ENCODE peak calls at places on chromosomes 16 and 17, in four cellular contexts. One of them, this sample, is unnamed.

GRCh38 chr17:56899403-56899802 is 14.4 kb downstream of the TRIM25 start:
- DNase-seq in PC-3: no peak
- DNase-seq in astrocyte of the spinal cord: no peak
- DNase-seq in cardiac fibroblast: no peak
- DNase-seq in this sample: no peak

GRCh38 chr16:11251525-11252481 is 4.2 kb downstream of the SOCS1 start:
- DNase-seq in cardiac fibroblast: peak; percentile 55
- DNase-seq in PC-3: no peak
- DNase-seq in astrocyte of the spinal cord: peak; percentile 79
- DNase-seq in this sample: peak; percentile 73

GRCh38 chr17:44502598-44503079 is 567 bp downstream of the GPATCH8 start:
- DNase-seq in astrocyte of the spinal cord: peak; percentile 15
- DNase-seq in cardiac fibroblast: peak; percentile 34
- DNase-seq in PC-3: peak; percentile 38
- DNase-seq in this sample: peak; percentile 37

GRCh38 chr16:25006504-25007055 is 8.6 kb downstream of the ARHGAP17 start:
- DNase-seq in PC-3: no peak
- DNase-seq in astrocyte of the spinal cord: peak; percentile 54
- DNase-seq in cardiac fibroblast: peak; percentile 69
- DNase-seq in this sample: peak; percentile 74

GRCh38 chr16:72884037-72884436 is 163.9 kb downstream of the ZFHX3 start:
- DNase-seq in PC-3: peak; percentile 12
- DNase-seq in astrocyte of the spinal cord: peak; percentile 31
- DNase-seq in cardiac fibroblast: peak; percentile 47
- DNase-seq in this sample: peak; percentile 24

GRCh38 chr17:75737133-75737962 is 16.1 kb downstream of the ITGB4 start:
- DNase-seq in cardiac fibroblast: no peak
- DNase-seq in PC-3: no peak
- DNase-seq in astrocyte of the spinal cord: no peak
- DNase-seq in this sample: no peak

GRCh38 chr17:27384721-27385120 is 71.5 kb upstream of the KSR1 start:
- DNase-seq in cardiac fibroblast: no peak
- DNase-seq in PC-3: no peak
- DNase-seq in astrocyte of the spinal cord: peak; percentile 59
- DNase-seq in this sample: no peak

GRCh38 chr17:78356163-78356713 is 3.6 kb downstream of the SOCS3 start:
- DNase-seq in astrocyte of the spinal cord: peak; percentile 90
- DNase-seq in cardiac fibroblast: peak; percentile 89
- DNase-seq in PC-3: peak; percentile 48
- DNase-seq in this sample: peak; percentile 96

GRCh38 chr17:64240741-64241347 is 22.2 kb downstream of the TEX2 start:
- DNase-seq in PC-3: peak; percentile 43
- DNase-seq in cardiac fibroblast: peak; percentile 63
- DNase-seq in astrocyte of the spinal cord: peak; percentile 77
- DNase-seq in this sample: peak; percentile 87

GRCh38 chr16:22983614-22984013 is 165.6 kb downstream of the USP31 start:
- DNase-seq in cardiac fibroblast: no peak
- DNase-seq in PC-3: no peak
- DNase-seq in astrocyte of the spinal cord: no peak
- DNase-seq in this sample: no peak

GRCh38 chr17:70297397-70297796 is 128.1 kb downstream of the KCNJ2 start:
- DNase-seq in PC-3: no peak
- DNase-seq in astrocyte of the spinal cord: no peak
- DNase-seq in cardiac fibroblast: no peak
- DNase-seq in this sample: no peak

GRCh38 chr16:87740441-87740840 is 25.3 kb downstream of the KLHDC4 start:
- DNase-seq in cardiac fibroblast: no peak
- DNase-seq in astrocyte of the spinal cord: peak; percentile 77
- DNase-seq in PC-3: no peak
- DNase-seq in this sample: no peak

GRCh38 chr16:1812732-1813163 is 13.9 kb downstream of the HAGH start:
- DNase-seq in astrocyte of the spinal cord: peak; percentile 38
- DNase-seq in cardiac fibroblast: peak; percentile 72
- DNase-seq in PC-3: peak; percentile 70
- DNase-seq in this sample: peak; percentile 77

GRCh38 chr17:76527430-76528111 is 9.9 kb downstream of the CYGB start:
- DNase-seq in cardiac fibroblast: peak; percentile 94
- DNase-seq in PC-3: peak; percentile 85
- DNase-seq in astrocyte of the spinal cord: peak; percentile 80
- DNase-seq in this sample: peak; percentile 94

GRCh38 chr17:77708936-77709335 is 249.6 kb upstream of the TNRC6C start:
- DNase-seq in cardiac fibroblast: no peak
- DNase-seq in astrocyte of the spinal cord: no peak
- DNase-seq in PC-3: no peak
- DNase-seq in this sample: no peak

GRCh38 chr17:55248077-55248476 is 16.7 kb upstream of the HLF start:
- DNase-seq in PC-3: no peak
- DNase-seq in cardiac fibroblast: no peak
- DNase-seq in astrocyte of the spinal cord: no peak
- DNase-seq in this sample: no peak
- H3K4me3 ChIP-seq in PC-3: no peak overlapping the region
- H3K4me3 ChIP-seq in cardiac fibroblast: no peak overlapping the region
- H3K4me3 ChIP-seq in astrocyte of the spinal cord: no peak overlapping the region
- H3K4me3 ChIP-seq in this sample: no peak overlapping the region

DNA sequence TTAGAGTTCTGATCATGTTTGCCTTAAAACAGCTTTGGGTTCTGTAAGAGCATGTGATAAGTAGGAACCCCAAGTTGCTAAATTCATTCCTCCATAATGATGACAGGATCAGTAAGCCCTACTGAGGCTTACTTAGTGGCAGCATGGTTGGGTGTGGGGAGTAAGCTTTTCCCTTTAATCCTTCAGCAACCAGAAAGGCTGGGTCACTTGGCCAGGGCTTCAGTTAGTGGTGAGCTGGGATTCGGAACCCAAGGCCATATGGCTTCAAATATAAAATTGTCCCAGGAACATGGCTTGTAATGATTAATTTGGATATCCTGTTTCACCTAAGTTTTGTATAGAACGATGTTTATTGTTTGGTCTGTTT is 850 bp downstream of the GINS3 start:
- DNase-seq in PC-3: no peak
- DNase-seq in astrocyte of the spinal cord: no peak
- DNase-seq in cardiac fibroblast: peak; percentile 22
- DNase-seq in this sample: peak; percentile 22
- H3K4me3 ChIP-seq in PC-3: peak overlapping the region; percentile 92
- H3K4me3 ChIP-seq in astrocyte of the spinal cord: peak overlapping the region; percentile 68
- H3K4me3 ChIP-seq in cardiac fibroblast: peak overlapping the region; percentile 98
- H3K4me3 ChIP-seq in this sample: no peak overlapping the region

GRCh38 chr16:50072730-50073129 is 7.0 kb downstream of the HEATR3 start:
- DNase-seq in cardiac fibroblast: no peak
- DNase-seq in astrocyte of the spinal cord: no peak
- DNase-seq in PC-3: no peak
- DNase-seq in this sample: no peak
- H3K4me3 ChIP-seq in cardiac fibroblast: no peak overlapping the region
- H3K4me3 ChIP-seq in astrocyte of the spinal cord: no peak overlapping the region
- H3K4me3 ChIP-seq in PC-3: no peak overlapping the region
- H3K4me3 ChIP-seq in this sample: no peak overlapping the region

GRCh38 chr17:43399839-43400328 is 1.1 kb downstream of the ARL4D start:
- DNase-seq in PC-3: no peak
- DNase-seq in cardiac fibroblast: no peak
- DNase-seq in astrocyte of the spinal cord: no peak
- DNase-seq in this sample: no peak
- H3K4me3 ChIP-seq in PC-3: peak overlapping the region; percentile 83
- H3K4me3 ChIP-seq in cardiac fibroblast: peak overlapping the region; percentile 86
- H3K4me3 ChIP-seq in astrocyte of the spinal cord: peak overlapping the region; percentile 76
- H3K4me3 ChIP-seq in this sample: peak overlapping the region; percentile 97

GRCh38 chr16:75236736-75237397 is 14.6 kb downstream of the BCAR1 start:
- DNase-seq in astrocyte of the spinal cord: no peak
- DNase-seq in cardiac fibroblast: no peak
- DNase-seq in PC-3: no peak
- DNase-seq in this sample: no peak

GRCh38 chr16:75238853-75239371 is 12.5 kb downstream of the BCAR1 start:
- DNase-seq in PC-3: no peak
- DNase-seq in astrocyte of the spinal cord: no peak
- DNase-seq in cardiac fibroblast: no peak
- DNase-seq in this sample: peak; percentile 64

GRCh38 chr16:75239463-75240122 is 11.8 kb downstream of the BCAR1 start:
- DNase-seq in astrocyte of the spinal cord: no peak
- DNase-seq in cardiac fibroblast: no peak
- DNase-seq in PC-3: no peak
- DNase-seq in this sample: no peak

GRCh38 chr16:75237398-75238131 is 13.9 kb downstream of the BCAR1 start:
- DNase-seq in astrocyte of the spinal cord: no peak
- DNase-seq in cardiac fibroblast: no peak
- DNase-seq in PC-3: no peak
- DNase-seq in this sample: no peak

DNA sequence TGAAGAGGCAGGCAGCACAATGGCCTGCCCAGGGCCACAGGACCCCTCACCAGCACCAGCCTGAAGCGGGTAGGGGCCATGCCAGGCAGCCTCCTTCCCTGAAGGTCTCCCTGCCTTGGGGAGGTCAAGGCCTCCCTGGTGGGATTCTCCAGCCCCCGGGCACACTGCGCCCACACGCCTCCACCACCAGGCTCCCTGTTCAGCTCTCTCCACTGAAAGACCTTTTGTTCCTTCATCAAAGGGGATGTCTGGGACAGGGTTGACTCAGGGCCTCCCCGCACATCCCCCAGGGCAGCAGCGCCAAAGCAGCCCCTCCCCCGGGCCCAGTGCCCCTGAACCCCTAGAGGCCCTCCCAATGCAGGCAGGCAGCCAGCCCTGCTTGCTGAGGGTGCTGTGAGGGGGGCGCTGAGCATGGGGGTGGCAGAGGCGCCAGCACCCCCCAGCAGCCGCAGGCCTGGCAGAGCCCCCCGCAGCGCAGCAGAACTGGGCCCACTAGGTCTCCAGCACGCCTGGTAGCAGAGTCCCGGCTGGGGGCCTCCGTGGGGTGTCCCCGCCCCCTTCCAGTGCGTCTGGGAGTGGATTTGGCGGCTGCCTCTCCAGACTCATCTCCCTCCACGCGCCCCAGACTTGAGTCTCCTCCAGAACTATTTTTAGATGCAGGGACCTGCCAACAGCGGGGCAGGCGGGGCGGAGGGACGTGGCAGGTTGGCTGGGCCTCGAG is 13.1 kb downstream of the BCAR1 start:
- DNase-seq in astrocyte of the spinal cord: peak; percentile 93
- DNase-seq in cardiac fibroblast: peak; percentile 90
- DNase-seq in PC-3: no peak
- DNase-seq in this sample: peak; percentile 86
- H3K4me3 ChIP-seq in astrocyte of the spinal cord: no peak overlapping the region
- H3K4me3 ChIP-seq in cardiac fibroblast: peak overlapping the region; percentile 21
- H3K4me3 ChIP-seq in PC-3: no peak overlapping the region
- H3K4me3 ChIP-seq in this sample: peak overlapping the region; percentile 37

DNA sequence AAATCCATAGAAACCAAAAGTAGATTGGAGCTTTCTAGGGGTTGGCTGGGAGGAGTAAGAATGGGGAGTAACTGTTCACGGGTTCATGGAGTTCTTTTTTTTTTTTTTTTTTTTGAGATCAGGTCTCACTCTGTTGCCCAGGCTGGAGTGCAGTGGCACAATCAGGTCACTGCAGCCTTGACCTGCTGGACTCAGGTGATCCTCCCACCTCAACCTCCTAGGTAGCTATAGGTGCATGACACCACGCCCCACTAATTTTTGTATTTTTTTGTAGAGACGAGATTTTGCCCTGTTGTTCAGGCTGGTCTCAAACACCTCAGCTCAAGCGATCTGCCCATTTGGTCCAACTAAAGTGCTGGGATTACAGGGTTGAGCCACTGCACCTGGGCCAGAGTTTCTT is 1.5 kb downstream of the NMRAL1 start:
- DNase-seq in PC-3: no peak
- DNase-seq in cardiac fibroblast: no peak
- DNase-seq in astrocyte of the spinal cord: no peak
- DNase-seq in this sample: no peak
- H3K4me3 ChIP-seq in PC-3: no peak overlapping the region
- H3K4me3 ChIP-seq in cardiac fibroblast: no peak overlapping the region
- H3K4me3 ChIP-seq in astrocyte of the spinal cord: no peak overlapping the region
- H3K4me3 ChIP-seq in this sample: peak overlapping the region; percentile 83

GRCh38 chr16:28606291-28607115 is 3.3 kb downstream of the SULT1A1 start:
- DNase-seq in astrocyte of the spinal cord: no peak
- DNase-seq in cardiac fibroblast: no peak
- DNase-seq in PC-3: no peak
- DNase-seq in this sample: no peak

GRCh38 chr16:28610595-28611270 is 889 bp upstream of the SULT1A1 start:
- DNase-seq in cardiac fibroblast: no peak
- DNase-seq in PC-3: no peak
- DNase-seq in astrocyte of the spinal cord: no peak
- DNase-seq in this sample: no peak

GRCh38 chr16:28604186-28604565 is 5.7 kb downstream of the SULT1A1 start:
- DNase-seq in astrocyte of the spinal cord: no peak
- DNase-seq in PC-3: no peak
- DNase-seq in cardiac fibroblast: no peak
- DNase-seq in this sample: no peak

GRCh38 chr16:28607116-28607623 is 2.7 kb downstream of the SULT1A1 start:
- DNase-seq in astrocyte of the spinal cord: no peak
- DNase-seq in cardiac fibroblast: no peak
- DNase-seq in PC-3: no peak
- DNase-seq in this sample: no peak

DNA sequence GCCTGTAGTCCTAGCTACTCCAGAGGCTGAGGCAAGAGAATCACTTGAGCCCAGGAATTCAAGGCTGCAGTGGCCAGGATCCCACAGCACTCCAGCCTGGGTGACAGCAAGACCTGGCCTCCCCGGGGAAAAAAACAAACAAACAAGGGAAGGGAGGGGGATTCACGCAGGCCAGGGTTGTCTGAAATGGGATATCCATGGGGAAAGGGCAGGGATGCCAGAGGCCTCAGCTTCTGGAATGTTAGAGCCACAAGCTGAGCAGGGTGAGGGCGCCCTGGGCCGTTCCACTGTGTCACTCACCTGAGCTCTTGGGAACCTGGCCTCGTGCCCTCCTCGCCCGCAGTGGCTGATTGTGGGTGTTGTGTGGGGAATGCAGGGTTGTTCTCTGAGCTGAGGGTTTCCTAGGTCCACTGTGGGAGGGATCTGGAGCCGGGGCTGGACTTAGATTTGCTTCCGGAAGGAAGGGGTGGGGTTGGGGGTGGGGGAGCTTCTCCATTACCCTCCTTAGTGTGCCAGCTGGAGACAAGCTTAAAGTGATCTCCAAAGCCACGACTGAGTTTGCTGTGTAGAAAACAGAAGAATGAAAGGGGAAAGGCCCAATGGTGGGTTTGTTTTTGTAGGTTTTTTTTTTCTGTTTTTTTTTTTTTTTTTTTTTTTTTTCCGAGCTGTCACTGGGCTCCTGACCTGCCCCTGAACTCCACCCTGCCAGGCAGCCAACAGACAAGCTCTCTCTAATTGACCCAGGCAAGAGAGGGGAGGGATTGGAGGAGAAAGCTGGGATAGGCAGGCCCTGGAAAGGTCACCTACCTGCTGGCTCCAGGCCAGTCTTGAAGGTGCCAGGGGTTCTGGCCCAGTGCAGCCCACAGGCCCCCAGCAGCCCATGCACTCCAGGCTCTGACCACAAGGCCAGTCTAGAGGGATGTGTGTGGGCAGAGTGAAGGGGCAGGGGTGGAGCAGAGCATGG is at the start of gene SULT1A1:
- DNase-seq in astrocyte of the spinal cord: no peak
- DNase-seq in cardiac fibroblast: peak; percentile 6
- DNase-seq in PC-3: no peak
- DNase-seq in this sample: no peak
- H3K4me3 ChIP-seq in astrocyte of the spinal cord: no peak within 1 kb of the TSS
- H3K4me3 ChIP-seq in cardiac fibroblast: no peak within 1 kb of the TSS
- H3K4me3 ChIP-seq in PC-3: no peak within 1 kb of the TSS
- H3K4me3 ChIP-seq in this sample: no peak within 1 kb of the TSS

This sample was measured in mesenchymal stem cell.